ENCODE peak calls at places on chromosome 20, in six cellular contexts. M is H7, Y is tibial artery, S is brain microvascular endothelial cell, B is IMR-90, W is Panc1. L is an unnamed sample. For H3K36me3, the result is how much of the 10 kb centered on the place peaks cover.

GRCh38 chr20:24964518-24964838 is 15.4 kb downstream of the CST7 start:
- DNase-seq in M (no peak), Y (no peak), S (no peak), B (no peak), W (no peak), L (no peak)

GRCh38 chr20:46000571-46001145 is 8.1 kb upstream of the MMP9 start:
- DNase-seq in M (peak), Y (no peak), S (no peak), B (no peak), W (no peak), L (no peak)

GRCh38 chr20:19626896-19627295 is 131.2 kb upstream of the RIN2 start:
- DNase-seq in M (no peak), Y (no peak), S (peak), B (peak), W (no peak), L (no peak)

GRCh38 chr20:47857994-47858557 is 72.8 kb upstream of the SULF2 start:
- DNase-seq in M (no peak), Y (peak), S (no peak), B (no peak), W (no peak), L (no peak)

GRCh38 chr20:49610701-49611538 is 43.0 kb upstream of the PTGIS start:
- DNase-seq in M (peak), Y (no peak), S (peak), B (no peak), W (peak), L (peak)

GRCh38 chr20:752263-752662 is 16.0 kb downstream of the SLC52A3 start:
- DNase-seq in M (no peak), Y (no peak), S (no peak), B (no peak), W (no peak), L (no peak)

GRCh38 chr20:57180385-57180784 is 86.1 kb downstream of the BMP7 start:
- DNase-seq in M (peak), Y (no peak), S (no peak), B (no peak), W (no peak), L (no peak)

GRCh38 chr20:20096421-20096820 is 44.1 kb downstream of the CFAP61 start:
- DNase-seq in M (no peak), Y (no peak), S (no peak), B (no peak), W (no peak), L (no peak)

GRCh38 chr20:37259031-37259430 is 2.6 kb downstream of the GHRH start:
- DNase-seq in M (no peak), Y (no peak), S (no peak), B (no peak), W (no peak), L (no peak)

GRCh38 chr20:32465092-32465900 is 107.2 kb downstream of the ASXL1 start:
- DNase-seq in M (peak), Y (no peak), S (peak), B (peak), W (no peak), L (peak)

GRCh38 chr20:51163996-51164600 is 141.2 kb upstream of the KCNG1 start:
- DNase-seq in M (no peak), Y (no peak), S (no peak), B (no peak), W (no peak), L (no peak)

GRCh38 chr20:37408202-37408929 is 62.4 kb downstream of the SRC start:
- DNase-seq in M (no peak), Y (no peak), S (no peak), B (no peak), W (no peak), L (no peak)

GRCh38 chr20:45041464-45042337 is 59.2 kb downstream of the KCNS1 start:
- DNase-seq in M (peak), Y (no peak), S (peak), B (peak), W (peak), L (no peak)

GRCh38 chr20:14142171-14142570 is 146.9 kb downstream of the MACROD2 start:
- DNase-seq in M (peak), Y (no peak), S (peak), B (peak), W (peak), L (no peak)

GRCh38 chr20:39871013-39871412 is 818.0 kb downstream of the MAFB start:
- DNase-seq in M (no peak), Y (no peak), S (no peak), B (no peak), W (no peak), L (no peak)

DNA sequence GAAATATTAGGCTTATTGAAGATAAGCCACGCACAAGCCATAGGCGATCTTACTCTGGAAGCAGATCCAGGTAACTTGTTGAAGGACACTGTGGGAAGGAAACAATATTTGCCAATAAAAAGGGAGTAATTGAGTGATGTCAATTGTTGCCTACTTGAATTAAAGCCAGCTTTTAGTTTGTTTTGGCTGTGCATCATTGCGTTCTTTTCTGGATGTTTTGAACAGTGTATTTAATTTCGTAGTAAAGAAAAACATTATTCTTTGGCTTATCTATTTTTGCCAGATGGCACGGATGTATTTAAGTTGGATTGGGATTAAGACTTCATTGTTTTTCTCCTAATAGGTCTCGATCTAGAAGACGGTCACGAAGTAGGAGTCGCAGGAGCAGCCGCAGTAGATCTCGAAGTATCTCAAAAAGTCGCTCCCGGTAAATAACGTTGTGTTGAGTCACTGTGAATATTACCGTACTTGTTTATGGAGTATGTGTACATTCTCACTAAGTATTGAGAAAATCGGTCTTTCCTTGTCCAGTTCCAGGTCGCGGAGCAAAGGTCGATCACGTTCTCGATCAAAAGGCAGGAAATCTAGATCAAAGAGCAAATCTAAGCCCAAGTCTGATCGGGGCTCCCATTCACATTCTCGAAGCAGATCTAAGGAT is 2.6 kb downstream of the SRSF6 start:
- DNase-seq in M (no peak), Y (no peak), S (no peak), B (no peak), W (no peak), L (no peak)
- H3K36me3 ChIP-seq in M (under half), Y (half or more), S (half or more), B (under half), W (half or more), L (half or more)

DNA sequence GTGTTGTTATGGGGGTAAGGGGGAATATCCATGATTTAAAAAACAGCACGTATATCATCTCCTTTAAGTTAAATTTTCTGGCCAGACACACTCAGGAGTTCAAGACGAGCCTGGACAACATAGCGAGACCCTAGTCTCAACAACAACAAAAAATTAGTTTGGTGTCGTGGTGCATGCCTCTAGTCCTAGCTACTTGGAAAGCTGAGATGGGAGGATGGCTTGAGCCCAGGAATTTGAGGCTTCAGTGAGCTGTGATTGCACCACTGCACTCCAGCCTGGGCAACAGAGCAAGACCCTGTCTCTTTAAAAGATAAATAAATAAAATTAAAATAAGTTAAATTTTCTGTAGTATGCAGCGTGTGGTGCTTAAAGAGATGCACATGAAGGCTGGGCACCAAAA is 31.5 kb upstream of the SRSF6 start:
- DNase-seq in M (no peak), Y (no peak), S (no peak), B (no peak), W (no peak), L (no peak)
- H3K36me3 ChIP-seq in M (under half), Y (under half), S (under half), B (under half), W (under half), L (under half)

GRCh38 chr20:41408986-41409385 is 42.4 kb upstream of the EMILIN3 start:
- DNase-seq in M (no peak), Y (no peak), S (no peak), B (no peak), W (no peak), L (no peak)
- H3K36me3 ChIP-seq in M (half or more), Y (half or more), S (under half), B (half or more), W (under half), L (half or more)

GRCh38 chr20:61257596-61257995 is 5.5 kb downstream of the CDH4 start:
- DNase-seq in M (no peak), Y (no peak), S (no peak), B (no peak), W (no peak), L (no peak)
- H3K36me3 ChIP-seq in M (under half), Y (under half), S (under half), B (under half), W (under half), L (under half)

GRCh38 chr20:63594043-63594561 is 20.1 kb upstream of the HELZ2 start:
- DNase-seq in M (peak), Y (no peak), S (peak), B (peak), W (no peak), L (no peak)

GRCh38 chr20:63591786-63592355 is 17.8 kb upstream of the HELZ2 start:
- DNase-seq in M (peak), Y (no peak), S (no peak), B (no peak), W (no peak), L (no peak)

GRCh38 chr20:63590218-63591146 is 16.4 kb upstream of the HELZ2 start:
- DNase-seq in M (peak), Y (no peak), S (no peak), B (no peak), W (no peak), L (no peak)

GRCh38 chr20:63591147-63591533 is 17.1 kb upstream of the HELZ2 start:
- DNase-seq in M (peak), Y (no peak), S (no peak), B (no peak), W (no peak), L (no peak)

DNA sequence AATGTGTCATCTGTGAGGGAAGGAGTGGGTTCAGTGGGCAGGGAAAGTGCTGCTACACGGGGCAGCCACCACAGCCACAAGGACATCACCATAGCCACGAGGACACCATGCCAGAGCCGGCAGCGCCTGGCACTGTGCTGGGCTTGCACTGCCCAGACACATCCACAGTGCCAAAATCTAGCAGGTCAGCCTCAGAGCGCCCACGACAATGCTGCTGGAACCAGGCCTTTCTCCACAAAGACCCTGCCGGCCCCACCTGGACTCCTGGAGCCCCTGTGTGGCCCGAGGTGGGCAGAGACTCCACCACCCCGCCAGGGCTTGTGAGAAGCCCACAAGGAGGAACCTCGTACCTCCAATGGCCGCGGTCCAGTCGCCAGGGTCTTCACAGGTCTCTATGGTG is 18.6 kb upstream of the HELZ2 start:
- DNase-seq in M (peak), Y (no peak), S (no peak), B (no peak), W (no peak), L (no peak)
- H3K36me3 ChIP-seq in M (under half), Y (half or more), S (under half), B (half or more), W (under half), L (half or more)

GRCh38 chr20:62410742-62411478 is 3.8 kb upstream of the CABLES2 start:
- DNase-seq in M (no peak), Y (no peak), S (no peak), B (no peak), W (no peak), L (no peak)
- H3K36me3 ChIP-seq in M (under half), Y (under half), S (under half), B (under half), W (under half), L (under half)

GRCh38 chr20:41111578-41111951 is 25.8 kb upstream of the PLCG1 start:
- DNase-seq in M (no peak), Y (no peak), S (no peak), B (no peak), W (no peak), L (no peak)
- H3K36me3 ChIP-seq in M (under half), Y (half or more), S (half or more), B (half or more), W (half or more), L (half or more)

GRCh38 chr20:34294563-34294962 is 8.6 kb downstream of the AHCY start:
- DNase-seq in M (peak), Y (no peak), S (no peak), B (no peak), W (no peak), L (no peak)
- H3K36me3 ChIP-seq in M (half or more), Y (under half), S (under half), B (under half), W (under half), L (under half)

L was measured in upper lobe of right lung.